ENCODE peak calls at places on chromosome 2, in ten cellular contexts. S, P, M, I, B, D, K, A, J and V are unnamed samples.

GRCh38 chr2:38439807-38440300 is 62.8 kb upstream of the ATL2 start:
- DNase-seq in J (no peak), M (no peak), D (no peak), I (no peak), K (no peak), A (no peak), P (no peak), S (no peak), B (no peak), V (no peak)

GRCh38 chr2:54741250-54741649 is 17.8 kb downstream of the EML6 start:
- DNase-seq in J (no peak), B (no peak), K (no peak), S (no peak), D (no peak), P (no peak), A (no peak), M (no peak), I (no peak), V (no peak)

GRCh38 chr2:126446106-126446695 is 209.8 kb upstream of the GYPC start:
- DNase-seq in K (no peak), S (no peak), J (no peak), A (no peak), I (no peak), B (no peak), P (no peak), D (no peak), M (no peak), V (no peak)

GRCh38 chr2:48448274-48449061 is 81.5 kb upstream of the STON1 start:
- DNase-seq in I (no peak), K (no peak), D (no peak), J (no peak), A (peak), B (no peak), M (no peak), S (peak), P (no peak), V (peak)

GRCh38 chr2:71614976-71615768 is 161.8 kb downstream of the DYSF start:
- DNase-seq in D (peak), B (peak), M (peak), P (peak), I (no peak), A (no peak), K (no peak), S (no peak), J (peak), V (no peak)

GRCh38 chr2:178403671-178404379 is 47.1 kb downstream of the PRKRA start:
- DNase-seq in D (no peak), J (no peak), S (peak), M (no peak), B (no peak), A (no peak), P (no peak), K (no peak), I (no peak), V (peak)

GRCh38 chr2:142951190-142952007 is 73.9 kb downstream of the KYNU start:
- DNase-seq in I (no peak), B (no peak), A (no peak), M (no peak), K (no peak), P (no peak), S (no peak), J (no peak), D (no peak), V (peak)

GRCh38 chr2:148642112-148642744 is 2.3 kb upstream of the EPC2 start:
- DNase-seq in A (no peak), K (no peak), B (no peak), I (no peak), D (peak), J (no peak), S (no peak), M (no peak), P (no peak), V (no peak)

GRCh38 chr2:191635333-191636234 is 42.4 kb upstream of the NABP1 start:
- DNase-seq in D (no peak), K (no peak), B (no peak), A (no peak), I (peak), P (no peak), J (no peak), M (no peak), S (no peak), V (peak)